ENCODE peak calls at places on chromosomes 6 and 20, in eight cellular contexts. W, Y, O, Z, V, D, B and I are unnamed samples. For H3K9me3 and H3K27me3, the result is how much of the 10 kb centered on the place peaks cover.

GRCh38 chr6:37289931-37290330 is 32.0 kb upstream of the TMEM217 start:
- DNase-seq in W (no peak), Y (no peak), O (no peak), Z (no peak), V (peak), D (no peak), B (no peak), I (no peak)

GRCh38 chr6:155444120-155444917 is 11.3 kb downstream of the NOX3 start:
- DNase-seq in W (no peak), Y (no peak), O (no peak), Z (no peak), V (no peak), D (no peak), B (no peak), I (no peak)

GRCh38 chr6:37845026-37845911 is 25.7 kb downstream of the ZFAND3 start:
- DNase-seq in W (no peak), Y (no peak), O (no peak), Z (no peak), V (no peak), D (no peak), B (no peak), I (no peak)

GRCh38 chr6:170374571-170375444 is 68.2 kb downstream of the FAM120B start:
- DNase-seq in W (no peak), Y (no peak), O (no peak), Z (no peak), V (no peak), D (no peak), B (no peak), I (no peak)

GRCh38 chr6:141359953-141360352 is 772.8 kb upstream of the GJE1 start:
- DNase-seq in W (no peak), Y (no peak), O (no peak), Z (no peak), V (peak), D (no peak), B (no peak), I (no peak)

GRCh38 chr6:101395345-101395744 is 1.8 kb downstream of the GRIK2 start:
- DNase-seq in W (no peak), Y (no peak), O (no peak), Z (no peak), V (peak), D (no peak), B (no peak), I (no peak)

GRCh38 chr6:164749126-164749758 is 560.2 kb downstream of the C6orf118 start:
- DNase-seq in W (no peak), Y (no peak), O (no peak), Z (no peak), V (no peak), D (no peak), B (peak), I (peak)

GRCh38 chr6:36272234-36272633 is 2.4 kb downstream of the PNPLA1 start:
- DNase-seq in W (no peak), Y (no peak), O (no peak), Z (no peak), V (no peak), D (no peak), B (no peak), I (no peak)

GRCh38 chr6:99341862-99342455 is 7.5 kb downstream of the FAXC start:
- DNase-seq in W (no peak), Y (no peak), O (no peak), Z (no peak), V (no peak), D (no peak), B (peak), I (no peak)

GRCh38 chr20:53692465-53693067 is 98.9 kb upstream of the ZNF217 start:
- DNase-seq in W (no peak), Y (peak), O (no peak), Z (no peak), V (peak), D (no peak), B (no peak), I (peak)

GRCh38 chr6:162178666-162179065 is 548.9 kb downstream of the PRKN start:
- DNase-seq in W (no peak), Y (no peak), O (no peak), Z (no peak), V (no peak), D (no peak), B (no peak), I (no peak)

GRCh38 chr20:48932375-48932941 is 10.9 kb downstream of the ARFGEF2 start:
- DNase-seq in W (no peak), Y (no peak), O (no peak), Z (no peak), V (no peak), D (no peak), B (no peak), I (no peak)

GRCh38 chr6:54621285-54621684 is 225.3 kb upstream of the FAM83B start:
- DNase-seq in W (no peak), Y (no peak), O (peak), Z (no peak), V (peak), D (no peak), B (no peak), I (peak)

GRCh38 chr20:60787264-60787663 is 464.8 kb upstream of the CDH4 start:
- DNase-seq in W (no peak), Y (no peak), O (no peak), Z (no peak), V (no peak), D (no peak), B (no peak), I (no peak)

GRCh38 chr6:137036566-137037300 is 8.0 kb downstream of the IL20RA start:
- DNase-seq in W (no peak), Y (no peak), O (no peak), Z (no peak), V (no peak), D (no peak), B (no peak), I (no peak)

GRCh38 chr6:150152891-150153876 is 10.3 kb downstream of the PPP1R14C start:
- DNase-seq in W (no peak), Y (no peak), O (no peak), Z (no peak), V (no peak), D (no peak), B (no peak), I (no peak)

GRCh38 chr6:114061116-114061515 is 90.2 kb upstream of the HDAC2 start:
- DNase-seq in W (no peak), Y (no peak), O (no peak), Z (no peak), V (no peak), D (no peak), B (no peak), I (no peak)

GRCh38 chr6:25309886-25310285 is 30.7 kb downstream of the CARMIL1 start:
- DNase-seq in W (no peak), Y (no peak), O (no peak), Z (no peak), V (no peak), D (no peak), B (no peak), I (no peak)

GRCh38 chr6:134168580-134169223 is 116.3 kb upstream of the SLC2A12 start:
- DNase-seq in W (no peak), Y (no peak), O (no peak), Z (no peak), V (peak), D (no peak), B (no peak), I (no peak)

GRCh38 chr20:22562620-22563019 is 21.8 kb downstream of the FOXA2 start:
- DNase-seq in W (no peak), Y (no peak), O (no peak), Z (no peak), V (no peak), D (no peak), B (peak), I (no peak)

GRCh38 chr20:59752101-59752586 is 147.8 kb downstream of the PHACTR3 start:
- DNase-seq in W (no peak), Y (peak), O (peak), Z (no peak), V (no peak), D (peak), B (no peak), I (no peak)
- H3K9me3 ChIP-seq in W (under half), Y (under half), O (under half), Z (under half), V (under half), D (under half), B (under half), I (under half)

DNA sequence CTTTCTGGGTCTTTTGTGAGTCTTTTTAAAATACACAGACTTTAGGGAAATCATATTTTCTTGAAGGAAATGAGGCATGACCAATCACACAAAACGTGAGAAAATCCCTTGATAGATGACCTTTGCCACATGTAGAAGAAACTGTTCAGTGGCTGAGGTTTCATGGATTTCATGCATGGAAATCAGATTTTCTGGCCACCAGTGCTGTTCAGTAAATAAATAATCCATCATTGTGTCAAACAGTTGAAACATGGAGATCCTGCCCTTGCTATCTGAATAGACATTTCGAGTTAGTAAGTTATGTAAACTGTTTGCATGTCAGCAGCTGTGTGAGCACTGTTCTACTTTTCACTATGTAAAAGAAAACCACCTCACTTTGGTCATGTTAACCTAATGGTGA is 793.8 kb upstream of the EPHA7 start:
- DNase-seq in W (no peak), Y (no peak), O (no peak), Z (no peak), V (peak), D (no peak), B (no peak), I (no peak)
- H3K27me3 ChIP-seq in W (under half), Y (under half), O (under half), Z (under half), V (under half), D (under half), B (under half), I (under half)

DNA sequence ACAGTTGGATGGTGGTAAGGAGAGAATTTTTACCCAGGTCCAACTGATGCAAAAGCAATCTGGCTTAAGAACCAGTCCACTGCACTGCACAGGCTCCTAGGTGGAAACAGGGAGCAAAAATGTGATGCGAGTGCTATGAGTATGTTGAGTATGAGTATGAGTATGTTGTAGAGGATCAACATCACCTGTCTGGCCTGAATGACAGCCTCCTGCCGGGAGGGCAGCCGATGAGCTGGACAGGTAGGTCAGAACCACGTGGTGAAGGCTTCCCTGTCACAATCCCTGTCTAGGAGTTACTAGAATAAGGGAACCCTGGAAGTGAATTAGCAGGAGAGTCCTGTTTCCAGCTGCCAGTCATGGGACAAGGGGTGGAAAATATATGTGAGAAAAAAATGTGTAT is 44.3 kb upstream of the SNX9 start:
- DNase-seq in W (no peak), Y (no peak), O (no peak), Z (no peak), V (no peak), D (no peak), B (no peak), I (no peak)
- H3K9me3 ChIP-seq in W (under half), Y (under half), O (under half), Z (under half), V (under half), D (under half), B (under half), I (under half)

DNA sequence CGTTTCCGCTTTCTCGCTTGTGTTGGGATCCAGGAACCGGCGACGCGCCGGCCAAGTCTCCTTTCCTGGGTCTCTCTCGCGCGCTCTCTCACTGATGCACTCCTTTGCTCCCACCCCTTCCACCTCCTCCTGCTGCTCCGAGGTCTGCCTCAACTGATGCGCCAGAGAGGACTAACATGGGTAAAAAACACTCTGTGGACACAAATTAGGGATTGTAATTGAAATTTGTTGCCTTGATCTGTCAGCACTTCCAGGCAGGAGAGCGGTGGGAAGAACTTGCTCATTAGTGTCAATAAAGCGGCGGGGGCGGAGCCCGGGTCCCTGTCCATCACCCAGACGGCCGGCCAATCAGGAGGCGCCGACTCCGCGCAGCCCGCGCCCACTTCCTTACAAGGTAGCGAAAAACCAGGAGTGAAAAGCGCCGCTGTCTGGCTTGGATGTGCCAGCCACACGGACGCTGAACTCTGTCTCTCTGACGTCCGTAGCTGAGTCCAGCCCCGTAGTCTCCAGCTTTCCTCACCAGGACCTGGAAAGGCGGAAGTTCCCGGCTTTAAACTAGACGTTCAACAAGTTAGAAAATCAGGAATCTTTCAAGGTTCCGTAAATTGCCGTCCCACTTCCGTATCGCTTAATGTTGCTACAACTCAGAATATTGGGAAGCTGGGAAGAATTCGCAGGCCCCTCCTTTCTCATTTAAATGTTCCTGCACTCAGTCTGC is at the start of gene TBX18:
- DNase-seq in W (peak), Y (no peak), O (peak), Z (peak), V (peak), D (peak), B (peak), I (peak)
- H3K27me3 ChIP-seq in W (half or more), Y (under half), O (half or more), Z (half or more), V (half or more), D (half or more), B (under half), I (under half)

GRCh38 chr6:88492241-88492640 is 326.1 kb upstream of the CNR1 start:
- DNase-seq in W (no peak), Y (no peak), O (no peak), Z (no peak), V (no peak), D (no peak), B (no peak), I (no peak)

GRCh38 chr6:88494401-88495140 is 328.4 kb upstream of the CNR1 start:
- DNase-seq in W (no peak), Y (no peak), O (no peak), Z (no peak), V (no peak), D (no peak), B (no peak), I (no peak)

GRCh38 chr6:88491266-88491665 is 325.1 kb upstream of the CNR1 start:
- DNase-seq in W (no peak), Y (no peak), O (no peak), Z (no peak), V (peak), D (no peak), B (no peak), I (no peak)

GRCh38 chr6:88492824-88493223 is 326.7 kb upstream of the CNR1 start:
- DNase-seq in W (no peak), Y (no peak), O (peak), Z (no peak), V (peak), D (no peak), B (no peak), I (no peak)

DNA sequence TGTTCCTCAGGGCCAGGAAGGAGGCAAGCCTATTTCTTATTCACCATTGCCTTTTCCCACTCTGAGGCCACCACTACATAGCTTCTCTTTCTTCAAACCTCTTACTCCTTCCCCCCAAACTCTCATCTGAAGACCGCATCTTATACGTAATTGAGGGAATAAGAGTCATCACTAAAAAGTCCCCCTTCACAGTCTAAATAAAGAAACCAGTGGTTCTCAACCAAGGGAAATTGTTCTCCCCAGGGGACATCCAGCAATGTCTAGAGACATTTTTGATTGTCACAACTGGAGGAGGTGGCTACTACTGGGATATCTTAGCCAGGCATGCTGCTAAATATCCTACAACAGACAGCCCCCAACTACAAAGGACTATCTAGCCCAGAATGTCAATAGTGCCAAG is 327.6 kb upstream of the CNR1 start:
- DNase-seq in W (no peak), Y (no peak), O (no peak), Z (no peak), V (no peak), D (no peak), B (no peak), I (no peak)
- H3K9me3 ChIP-seq in W (under half), Y (under half), O (under half), Z (under half), V (under half), D (under half), B (under half), I (under half)